ENCODE peak calls at places on chromosomes 13 and 19, in ten cellular contexts. N, O, U, X, K, V, Z, H, T and J are unnamed samples.

GRCh38 chr13:113069861-113070805 is 35.5 kb upstream of the F7 start:
- DNase-seq in K (no peak), H (no peak), U (no peak), O (no peak), T (no peak), Z (no peak), V (no peak), N (no peak), X (no peak), J (no peak)

GRCh38 chr13:66424417-66424816 is 805.7 kb downstream of the PCDH9 start:
- DNase-seq in N (peak; percentile 72), T (no peak), K (no peak), V (no peak), H (no peak), O (peak; percentile 32), U (no peak), Z (no peak), X (no peak), J (no peak)

GRCh38 chr13:30153871-30154426 is 153.4 kb downstream of the KATNAL1 start:
- DNase-seq in H (peak; percentile 61), N (peak; percentile 28), V (no peak), O (no peak), K (peak; percentile 22), Z (no peak), U (no peak), T (no peak), X (no peak), J (no peak)

GRCh38 chr13:36981156-36981743 is 17.9 kb downstream of the ALG5 start:
- DNase-seq in N (peak; percentile 71), U (no peak), O (no peak), T (no peak), H (peak; percentile 52), Z (peak; percentile 56), X (no peak), K (peak; percentile 38), V (no peak), J (no peak)

GRCh38 chr19:15897738-15898276 is at the start of gene CYP4F2:
- DNase-seq in V (no peak), K (no peak), T (no peak), O (no peak), U (peak; percentile 29), Z (no peak), H (no peak), X (no peak), N (no peak), J (no peak)

GRCh38 chr13:27481766-27482165 is 31.4 kb upstream of the MTIF3 start:
- DNase-seq in Z (peak; percentile 20), T (no peak), O (no peak), U (peak; percentile 65), X (peak; percentile 39), K (peak; percentile 60), N (peak; percentile 13), H (peak; percentile 68), V (no peak), J (no peak)

GRCh38 chr19:38229585-38230073 is 5.6 kb upstream of the DPF1 start:
- DNase-seq in K (peak; percentile 89), N (peak; percentile 86), X (peak; percentile 74), T (no peak), O (peak; percentile 70), V (peak; percentile 88), Z (peak; percentile 90), U (no peak), H (peak; percentile 95), J (peak; percentile 42)

GRCh38 chr19:5317321-5317720 is 23.3 kb downstream of the PTPRS start:
- DNase-seq in V (no peak), N (no peak), U (no peak), O (no peak), T (no peak), Z (no peak), X (no peak), K (no peak), H (no peak), J (no peak)

GRCh38 chr19:45667620-45668341 is at the start of gene GIPR:
- DNase-seq in U (peak; percentile 85), H (peak; percentile 85), X (peak; percentile 68), N (no peak), O (no peak), K (peak; percentile 83), T (no peak), Z (peak; percentile 75), V (peak; percentile 45), J (peak; percentile 25)